ENCODE peak calls at places on chromosomes 3 and 15, in four cellular contexts. T is T follicular helper cell; H is AG10803; E is stimulated activated CD8-positive, alpha-beta memory T cell treated with anti-CD3 and anti-CD28 coated beads, Interleukin-4, amount 100 ng/mL, for 1 hour. Q is an unnamed sample.
A peak's percentile ranks its signal among the peaks of the same experiment; 100 is the strongest.

GRCh38 chr3:107024481-107025153 is 352.6 kb upstream of the CCDC54 start:
- DNase-seq in T (no peak), E (no peak), H (peak; percentile 30), Q (no peak)

GRCh38 chr15:32888221-32888761 is 170.5 kb downstream of the GREM1 start:
- DNase-seq in T (no peak), H (peak; percentile 92), E (no peak), Q (no peak)

GRCh38 chr15:71329509-71330260 is 214.4 kb downstream of the THSD4 start:
- DNase-seq in T (no peak), H (peak; percentile 36), E (no peak), Q (no peak)

GRCh38 chr3:153160451-153161137 is 1.4 kb upstream of the RAP2B start:
- DNase-seq in H (peak; percentile 89), T (peak; percentile 65), E (peak; percentile 51), Q (peak; percentile 50)

GRCh38 chr3:10273697-10274305 is 18.9 kb downstream of the GHRL start:
- DNase-seq in T (no peak), H (peak; percentile 43), E (no peak), Q (no peak)

GRCh38 chr3:56874269-56874668 is 72.5 kb upstream of the ARHGEF3 start:
- DNase-seq in T (no peak), H (no peak), E (no peak), Q (no peak)

GRCh38 chr3:72346526-72346926 is 501.7 kb downstream of the SHQ1 start:
- DNase-seq in E (no peak), T (no peak), H (peak; percentile 99), Q (no peak)

GRCh38 chr3:133191818-133192217 is 153.6 kb downstream of the TMEM108 start:
- DNase-seq in T (no peak), E (no peak), H (no peak), Q (no peak)

GRCh38 chr3:124318014-124318413 is 326.1 kb upstream of the ROPN1 start:
- DNase-seq in E (no peak), H (no peak), T (no peak), Q (no peak)

GRCh38 chr15:71386448-71387236 is 271.4 kb downstream of the THSD4 start:
- DNase-seq in T (no peak), E (no peak), H (no peak), Q (no peak)

GRCh38 chr15:101037090-101037830 is 118.1 kb downstream of the LRRK1 start:
- DNase-seq in T (no peak), H (no peak), E (no peak), Q (no peak)

GRCh38 chr3:127848131-127849129 is 26.1 kb upstream of the MGLL start:
- DNase-seq in T (no peak), E (no peak), H (peak; percentile 36), Q (no peak)

GRCh38 chr3:147937341-147937740 is 528.2 kb downstream of the ZIC1 start:
- DNase-seq in T (no peak), H (no peak), E (no peak), Q (no peak)

GRCh38 chr3:35523838-35524237 is 115.5 kb upstream of the ARPP21 start:
- DNase-seq in H (no peak), T (no peak), E (no peak), Q (no peak)

GRCh38 chr3:171972965-171973364 is 66.4 kb upstream of the FNDC3B start:
- DNase-seq in H (peak; percentile 58), E (no peak), T (no peak), Q (no peak)

Q was measured in effector CD8-positive, alpha-beta T cell.